ENCODE peak calls at places on chromosome 5, in nine cellular contexts. B is SW480; C is LoVo; E is midbrain; L is stomach; F is B cell; H is stimulated activated CD8-positive, alpha-beta memory T cell treated with anti-CD3 and anti-CD28 coated beads, Interleukin-4, amount 100 ng/mL, for 1 hour; J is RKO; W is M059J. G is an unnamed sample.

GRCh38 chr5:165209101-165209727 is 1703.8 kb downstream of the MAT2B start:
- DNase-seq in B (peak; percentile 27), L (no peak), H (no peak), W (peak; percentile 1), E (peak; percentile 39), C (peak; percentile 36), J (peak; percentile 42), F (peak; percentile 17), G (peak; percentile 11)

GRCh38 chr5:111703662-111704061 is 53.3 kb downstream of the NREP start:
- DNase-seq in E (no peak), B (no peak), J (no peak), H (no peak), W (no peak), C (no peak), L (no peak), F (peak; percentile 46), G (peak; percentile 67)

GRCh38 chr5:122129332-122129731 is at the start of gene ZNF474:
- DNase-seq in E (no peak), W (peak; percentile 99), B (peak; percentile 42), C (peak; percentile 39), F (no peak), H (no peak), J (peak; percentile 95), L (no peak), G (no peak)

GRCh38 chr5:60687927-60688720 is 11.8 kb downstream of the DEPDC1B start:
- DNase-seq in L (no peak), E (no peak), C (peak; percentile 31), J (peak; percentile 87), B (peak; percentile 47), H (no peak), F (no peak), W (peak; percentile 67), G (peak; percentile 37)

GRCh38 chr5:133993152-133993548 is 11.6 kb downstream of the VDAC1 start:
- DNase-seq in F (no peak), E (no peak), B (no peak), W (peak; percentile 75), J (peak; percentile 15), H (no peak), C (no peak), L (no peak), G (no peak)

GRCh38 chr5:137856916-137857862 is 10.5 kb upstream of the MYOT start:
- DNase-seq in B (no peak), L (no peak), C (no peak), W (no peak), E (peak; percentile 46), J (no peak), H (no peak), F (no peak), G (peak; percentile 7)

GRCh38 chr5:151742870-151743294 is 15.5 kb downstream of the ATOX1 start:
- DNase-seq in W (peak; percentile 75), C (peak; percentile 19), F (no peak), J (peak; percentile 58), E (peak; percentile 38), L (no peak), H (no peak), B (peak; percentile 79), G (no peak)

GRCh38 chr5:33470544-33470943 is 29.8 kb downstream of the TARS1 start:
- DNase-seq in B (peak; percentile 46), E (peak; percentile 5), H (no peak), L (no peak), F (no peak), C (no peak), J (peak; percentile 23), W (peak; percentile 27), G (no peak)

GRCh38 chr5:69007726-69008368 is 86.0 kb upstream of the SLC30A5 start:
- DNase-seq in W (peak; percentile 54), E (peak; percentile 20), B (peak; percentile 53), J (peak; percentile 29), L (peak; percentile 72), H (peak; percentile 18), F (peak; percentile 72), C (peak; percentile 48), G (peak; percentile 69)

GRCh38 chr5:154087260-154087659 is 48.5 kb downstream of the MFAP3 start:
- DNase-seq in W (peak; percentile 63), F (no peak), L (no peak), E (peak; percentile 36), B (no peak), J (peak; percentile 28), H (no peak), C (peak; percentile 17), G (no peak)

GRCh38 chr5:129696636-129697035 is 51.3 kb upstream of the MINAR2 start:
- DNase-seq in H (no peak), F (no peak), B (no peak), W (no peak), L (no peak), E (no peak), C (no peak), J (no peak), G (no peak)

GRCh38 chr5:55303238-55303690 is 4.2 kb downstream of the DHX29 start:
- DNase-seq in J (peak; percentile 90), L (no peak), C (no peak), H (no peak), F (no peak), W (peak; percentile 95), B (no peak), E (no peak), G (no peak)

GRCh38 chr5:72597456-72597948 is 90.3 kb upstream of the ZNF366 start:
- DNase-seq in C (no peak), F (no peak), H (no peak), L (peak; percentile 31), W (peak; percentile 89), E (no peak), J (peak; percentile 36), B (peak; percentile 19), G (no peak)

GRCh38 chr5:66989286-66989685 is 207.3 kb downstream of the CD180 start:
- DNase-seq in H (no peak), E (no peak), W (peak; percentile 86), J (no peak), L (no peak), C (no peak), B (peak; percentile 77), F (no peak), G (no peak)

GRCh38 chr5:180631549-180632392 is 17.6 kb downstream of the FLT4 start:
- DNase-seq in J (no peak), E (no peak), W (no peak), C (no peak), L (no peak), F (no peak), H (no peak), B (no peak), G (no peak)

GRCh38 chr5:167731951-167732350 is 559.5 kb upstream of the WWC1 start:
- DNase-seq in H (no peak), J (no peak), C (no peak), E (no peak), L (no peak), F (no peak), B (no peak), W (peak; percentile 47), G (no peak)

GRCh38 chr5:43400082-43400481 is 12.1 kb downstream of the CCL28 start:
- DNase-seq in C (no peak), J (peak; percentile 12), E (no peak), W (peak; percentile 24), F (no peak), H (no peak), L (no peak), B (no peak), G (no peak)

GRCh38 chr5:52878671-52879070 is 91.0 kb downstream of the ITGA1 start:
- DNase-seq in W (peak; percentile 81), B (no peak), L (no peak), C (no peak), E (no peak), J (peak; percentile 10), H (no peak), F (no peak), G (no peak)

GRCh38 chr5:79811904-79812303 is 122.3 kb downstream of the CMYA5 start:
- DNase-seq in E (no peak), W (no peak), J (no peak), F (no peak), C (no peak), H (no peak), B (no peak), L (no peak), G (no peak)

GRCh38 chr5:169934990-169935389 is 45.3 kb downstream of the INSYN2B start:
- DNase-seq in W (peak; percentile 23), E (no peak), B (no peak), J (no peak), C (no peak), H (no peak), F (no peak), L (no peak), G (no peak)

GRCh38 chr5:172607213-172607793 is 33.8 kb upstream of the NEURL1B start:
- DNase-seq in F (no peak), C (no peak), L (no peak), B (no peak), H (no peak), W (no peak), J (no peak), E (no peak), G (no peak)

GRCh38 chr5:138469540-138470321 is 4.5 kb downstream of the EGR1 start:
- DNase-seq in B (peak; percentile 90), W (peak; percentile 84), F (peak; percentile 44), H (peak; percentile 60), C (no peak), E (no peak), L (peak; percentile 55), J (peak; percentile 74), G (no peak)

GRCh38 chr5:177330991-177331837 is 19.5 kb upstream of the MXD3 start:
- DNase-seq in B (no peak), E (no peak), C (no peak), F (peak; percentile 46), H (no peak), W (no peak), L (no peak), J (no peak), G (no peak)

G was measured in GM20000.